ENCODE peak calls at places on chromosomes 11 and 22, in eight cellular contexts. Q is AG04450, C is brain microvascular endothelial cell, P is neural crest cell, U is aorta, F is NCI-H774, W is NCI-H82, M is lung. T is an unnamed sample.

GRCh38 chr11:123640677-123641494 is 13.5 kb downstream of the SCN3B start:
- DNase-seq in Q (no peak), C (peak; percentile 22), P (peak; percentile 52), U (no peak), F (peak; percentile 15), W (peak; percentile 66), M (peak; percentile 32), T (no peak)

GRCh38 chr22:17914474-17914873 is 109.9 kb downstream of the MICAL3 start:
- DNase-seq in Q (no peak), C (no peak), P (no peak), U (no peak), F (no peak), W (no peak), M (no peak), T (no peak)

GRCh38 chr11:123069878-123070821 is 8.2 kb upstream of the HSPA8 start:
- DNase-seq in Q (no peak), C (no peak), P (no peak), U (no peak), F (no peak), W (no peak), M (no peak), T (no peak)

GRCh38 chr11:45388472-45388871 is 102.3 kb upstream of the SYT13 start:
- DNase-seq in Q (no peak), C (no peak), P (no peak), U (no peak), F (no peak), W (no peak), M (no peak), T (no peak)

GRCh38 chr22:24443668-24444067 is 16.3 kb downstream of the ADORA2A start:
- DNase-seq in Q (no peak), C (no peak), P (no peak), U (no peak), F (no peak), W (peak; percentile 63), M (no peak), T (no peak)

GRCh38 chr11:126332221-126332711 is 23.2 kb upstream of the ST3GAL4 start:
- DNase-seq in Q (peak; percentile 50), C (peak; percentile 84), P (no peak), U (peak; percentile 71), F (no peak), W (no peak), M (no peak), T (no peak)

GRCh38 chr22:47245286-47245685 is 482.8 kb downstream of the TBC1D22A start:
- DNase-seq in Q (no peak), C (no peak), P (no peak), U (no peak), F (no peak), W (no peak), M (no peak), T (no peak)

GRCh38 chr11:44017443-44018126 is 30.2 kb upstream of the ACCSL start:
- DNase-seq in Q (no peak), C (no peak), P (no peak), U (peak; percentile 49), F (no peak), W (no peak), M (no peak), T (no peak)

GRCh38 chr11:46272816-46273427 is 4.5 kb upstream of the CREB3L1 start:
- DNase-seq in Q (no peak), C (no peak), P (no peak), U (peak; percentile 82), F (no peak), W (no peak), M (peak; percentile 62), T (no peak)

GRCh38 chr11:76664578-76665061 is 5.9 kb downstream of the LRRC32 start:
- DNase-seq in Q (no peak), C (no peak), P (no peak), U (peak; percentile 40), F (no peak), W (no peak), M (no peak), T (no peak)

GRCh38 chr11:74676596-74676995 is 54.6 kb downstream of the CHRDL2 start:
- DNase-seq in Q (no peak), C (no peak), P (no peak), U (no peak), F (no peak), W (no peak), M (peak; percentile 18), T (no peak)

GRCh38 chr11:74702383-74703007 is 28.7 kb downstream of the CHRDL2 start:
- DNase-seq in Q (peak; percentile 51), C (peak; percentile 69), P (peak; percentile 75), U (peak; percentile 76), F (peak; percentile 25), W (peak; percentile 82), M (peak; percentile 69), T (peak; percentile 35)

GRCh38 chr22:30195245-30196140 is 51.1 kb downstream of the LIF start:
- DNase-seq in Q (no peak), C (peak; percentile 58), P (no peak), U (no peak), F (no peak), W (no peak), M (no peak), T (no peak)

GRCh38 chr11:8768625-8769333 is 86.2 kb downstream of the RPL27A start:
- DNase-seq in Q (no peak), C (peak; percentile 61), P (no peak), U (peak; percentile 62), F (no peak), W (no peak), M (peak; percentile 57), T (no peak)

GRCh38 chr11:18463439-18463838 is 7.8 kb downstream of the LDHAL6A start:
- DNase-seq in Q (no peak), C (no peak), P (no peak), U (no peak), F (no peak), W (peak; percentile 47), M (no peak), T (no peak)

GRCh38 chr11:232783-233565 is 3.2 kb downstream of the SIRT3 start:
- DNase-seq in Q (no peak), C (no peak), P (no peak), U (no peak), F (no peak), W (no peak), M (no peak), T (no peak)

GRCh38 chr11:31262761-31263160 is 106.8 kb downstream of the DCDC1 start:
- DNase-seq in Q (no peak), C (no peak), P (no peak), U (no peak), F (no peak), W (no peak), M (no peak), T (peak; percentile 11)

T was measured in astrocyte of the cerebellum.